ENCODE peak calls at places on chromosomes 3 and 15, in six cellular contexts. One of them, this sample, is unnamed.

GRCh38 chr15:58357529-58358476 is 74.0 kb upstream of the LIPC start:
- DNase-seq in lower lobe of right lung: no peak
- DNase-seq in dorsolateral prefrontal cortex: no peak
- DNase-seq in OCI-LY7: no peak
- DNase-seq in brain microvascular endothelial cell: peak; percentile 23
- DNase-seq in CD4-positive, CD25-positive, alpha-beta regulatory T cell: peak; percentile 33
- DNase-seq in this sample: peak; percentile 22

GRCh38 chr15:26382416-26383086 is 390.3 kb downstream of the GABRB3 start:
- DNase-seq in lower lobe of right lung: no peak
- DNase-seq in dorsolateral prefrontal cortex: no peak
- DNase-seq in OCI-LY7: no peak
- DNase-seq in brain microvascular endothelial cell: no peak
- DNase-seq in CD4-positive, CD25-positive, alpha-beta regulatory T cell: no peak
- DNase-seq in this sample: no peak

GRCh38 chr3:189841474-189842205 is 210.5 kb downstream of the TP63 start:
- DNase-seq in lower lobe of right lung: no peak
- DNase-seq in dorsolateral prefrontal cortex: no peak
- DNase-seq in OCI-LY7: no peak
- DNase-seq in brain microvascular endothelial cell: peak; percentile 17
- DNase-seq in CD4-positive, CD25-positive, alpha-beta regulatory T cell: no peak
- DNase-seq in this sample: peak; percentile 95

GRCh38 chr3:125556314-125556713 is 36.3 kb upstream of the SNX4 start:
- DNase-seq in lower lobe of right lung: no peak
- DNase-seq in dorsolateral prefrontal cortex: no peak
- DNase-seq in OCI-LY7: no peak
- DNase-seq in brain microvascular endothelial cell: peak; percentile 62
- DNase-seq in CD4-positive, CD25-positive, alpha-beta regulatory T cell: no peak
- DNase-seq in this sample: peak; percentile 2

GRCh38 chr15:89335289-89336041 is 841 bp upstream of the POLG start:
- DNase-seq in lower lobe of right lung: no peak
- DNase-seq in dorsolateral prefrontal cortex: no peak
- DNase-seq in OCI-LY7: peak; percentile 86
- DNase-seq in brain microvascular endothelial cell: peak; percentile 7
- DNase-seq in CD4-positive, CD25-positive, alpha-beta regulatory T cell: no peak
- DNase-seq in this sample: no peak

GRCh38 chr15:51280838-51281237 is 57.6 kb downstream of the CYP19A1 start:
- DNase-seq in lower lobe of right lung: no peak
- DNase-seq in dorsolateral prefrontal cortex: no peak
- DNase-seq in OCI-LY7: no peak
- DNase-seq in brain microvascular endothelial cell: no peak
- DNase-seq in CD4-positive, CD25-positive, alpha-beta regulatory T cell: no peak
- DNase-seq in this sample: no peak

GRCh38 chr15:92205255-92205739 is 188.4 kb upstream of the ST8SIA2 start:
- DNase-seq in lower lobe of right lung: no peak
- DNase-seq in dorsolateral prefrontal cortex: no peak
- DNase-seq in OCI-LY7: peak; percentile 1
- DNase-seq in brain microvascular endothelial cell: no peak
- DNase-seq in CD4-positive, CD25-positive, alpha-beta regulatory T cell: no peak
- DNase-seq in this sample: peak; percentile 20

GRCh38 chr3:46717447-46718231 is at the start of gene PRSS50:
- DNase-seq in lower lobe of right lung: no peak
- DNase-seq in dorsolateral prefrontal cortex: peak; percentile 23
- DNase-seq in OCI-LY7: no peak
- DNase-seq in brain microvascular endothelial cell: no peak
- DNase-seq in CD4-positive, CD25-positive, alpha-beta regulatory T cell: no peak
- DNase-seq in this sample: no peak

GRCh38 chr3:36764704-36765038 is 318 bp upstream of the DCLK3 start:
- DNase-seq in lower lobe of right lung: no peak
- DNase-seq in dorsolateral prefrontal cortex: no peak
- DNase-seq in OCI-LY7: no peak
- DNase-seq in brain microvascular endothelial cell: no peak
- DNase-seq in CD4-positive, CD25-positive, alpha-beta regulatory T cell: no peak
- DNase-seq in this sample: no peak

GRCh38 chr3:15500107-15500724 is 21.3 kb downstream of the COLQ start:
- DNase-seq in lower lobe of right lung: no peak
- DNase-seq in dorsolateral prefrontal cortex: no peak
- DNase-seq in OCI-LY7: no peak
- DNase-seq in brain microvascular endothelial cell: no peak
- DNase-seq in CD4-positive, CD25-positive, alpha-beta regulatory T cell: no peak
- DNase-seq in this sample: no peak

GRCh38 chr15:90259524-90259923 is 5.9 kb upstream of the NGRN start:
- DNase-seq in lower lobe of right lung: no peak
- DNase-seq in dorsolateral prefrontal cortex: no peak
- DNase-seq in OCI-LY7: no peak
- DNase-seq in brain microvascular endothelial cell: peak; percentile 55
- DNase-seq in CD4-positive, CD25-positive, alpha-beta regulatory T cell: no peak
- DNase-seq in this sample: no peak

GRCh38 chr15:53918180-53919079 is 59.8 kb upstream of the UNC13C start:
- DNase-seq in lower lobe of right lung: no peak
- DNase-seq in dorsolateral prefrontal cortex: no peak
- DNase-seq in OCI-LY7: no peak
- DNase-seq in brain microvascular endothelial cell: no peak
- DNase-seq in CD4-positive, CD25-positive, alpha-beta regulatory T cell: no peak
- DNase-seq in this sample: peak; percentile 72

GRCh38 chr3:12135029-12135634 is 23.6 kb downstream of the TIMP4 start:
- DNase-seq in lower lobe of right lung: peak; percentile 84
- DNase-seq in dorsolateral prefrontal cortex: peak; percentile 65
- DNase-seq in OCI-LY7: peak; percentile 53
- DNase-seq in brain microvascular endothelial cell: peak; percentile 74
- DNase-seq in CD4-positive, CD25-positive, alpha-beta regulatory T cell: peak; percentile 49
- DNase-seq in this sample: peak; percentile 66

GRCh38 chr3:138349926-138350665 is 1.7 kb downstream of the MRAS start:
- DNase-seq in lower lobe of right lung: peak; percentile 70
- DNase-seq in dorsolateral prefrontal cortex: no peak
- DNase-seq in OCI-LY7: no peak
- DNase-seq in brain microvascular endothelial cell: no peak
- DNase-seq in CD4-positive, CD25-positive, alpha-beta regulatory T cell: no peak
- DNase-seq in this sample: no peak

GRCh38 chr3:128805771-128806170 is 73.6 kb upstream of the ACAD9 start:
- DNase-seq in lower lobe of right lung: no peak
- DNase-seq in dorsolateral prefrontal cortex: no peak
- DNase-seq in OCI-LY7: no peak
- DNase-seq in brain microvascular endothelial cell: peak; percentile 29
- DNase-seq in CD4-positive, CD25-positive, alpha-beta regulatory T cell: no peak
- DNase-seq in this sample: peak; percentile 84

GRCh38 chr15:87267798-87268197 is 988.7 kb downstream of the NTRK3 start:
- DNase-seq in lower lobe of right lung: no peak
- DNase-seq in dorsolateral prefrontal cortex: no peak
- DNase-seq in OCI-LY7: no peak
- DNase-seq in brain microvascular endothelial cell: peak; percentile 24
- DNase-seq in CD4-positive, CD25-positive, alpha-beta regulatory T cell: no peak
- DNase-seq in this sample: peak; percentile 94

GRCh38 chr3:193869221-193870201 is 266.4 kb upstream of the HES1 start:
- DNase-seq in lower lobe of right lung: no peak
- DNase-seq in dorsolateral prefrontal cortex: no peak
- DNase-seq in OCI-LY7: no peak
- DNase-seq in brain microvascular endothelial cell: peak; percentile 90
- DNase-seq in CD4-positive, CD25-positive, alpha-beta regulatory T cell: no peak
- DNase-seq in this sample: peak; percentile 76

GRCh38 chr3:57165637-57166036 is 484 bp upstream of the IL17RD start:
- DNase-seq in lower lobe of right lung: no peak
- DNase-seq in dorsolateral prefrontal cortex: no peak
- DNase-seq in OCI-LY7: no peak
- DNase-seq in brain microvascular endothelial cell: no peak
- DNase-seq in CD4-positive, CD25-positive, alpha-beta regulatory T cell: no peak
- DNase-seq in this sample: no peak

GRCh38 chr3:138051946-138052802 is 42.2 kb downstream of the CLDN18 start:
- DNase-seq in lower lobe of right lung: peak; percentile 69
- DNase-seq in dorsolateral prefrontal cortex: no peak
- DNase-seq in OCI-LY7: peak; percentile 26
- DNase-seq in brain microvascular endothelial cell: peak; percentile 60
- DNase-seq in CD4-positive, CD25-positive, alpha-beta regulatory T cell: no peak
- DNase-seq in this sample: peak; percentile 62

GRCh38 chr15:32670624-32671022 is 29.1 kb downstream of the SCG5 start:
- DNase-seq in lower lobe of right lung: no peak
- DNase-seq in dorsolateral prefrontal cortex: no peak
- DNase-seq in OCI-LY7: no peak
- DNase-seq in brain microvascular endothelial cell: no peak
- DNase-seq in CD4-positive, CD25-positive, alpha-beta regulatory T cell: no peak
- DNase-seq in this sample: no peak

GRCh38 chr3:14358426-14359211 is 43.8 kb upstream of the SLC6A6 start:
- DNase-seq in lower lobe of right lung: peak; percentile 58
- DNase-seq in dorsolateral prefrontal cortex: no peak
- DNase-seq in OCI-LY7: no peak
- DNase-seq in brain microvascular endothelial cell: peak; percentile 7
- DNase-seq in CD4-positive, CD25-positive, alpha-beta regulatory T cell: no peak
- DNase-seq in this sample: peak; percentile 40

GRCh38 chr3:129556358-129556695 is 13.4 kb downstream of the H1-8 start:
- DNase-seq in lower lobe of right lung: no peak
- DNase-seq in dorsolateral prefrontal cortex: no peak
- DNase-seq in OCI-LY7: no peak
- DNase-seq in brain microvascular endothelial cell: no peak
- DNase-seq in CD4-positive, CD25-positive, alpha-beta regulatory T cell: no peak
- DNase-seq in this sample: no peak

DNA sequence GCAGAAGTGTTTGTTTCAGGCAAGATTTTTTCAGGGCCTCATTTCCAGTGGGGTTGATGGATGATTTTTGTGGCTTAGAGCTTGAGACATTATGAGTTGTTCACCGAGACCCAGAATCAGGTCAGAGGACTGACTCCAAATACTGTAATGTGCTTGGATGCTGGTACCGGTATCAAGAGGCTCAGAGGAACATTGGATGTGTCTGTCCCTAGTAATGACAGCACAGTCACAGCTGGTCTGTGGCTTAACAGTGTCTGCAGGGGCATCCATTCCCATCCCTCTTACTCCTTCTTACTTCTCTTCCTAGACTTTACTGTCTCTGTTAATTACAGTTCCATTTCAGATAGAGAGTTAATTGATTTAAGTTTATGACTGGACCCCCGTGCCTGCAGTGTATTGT is 107.8 kb downstream of the PTPRG start:
- DNase-seq in lower lobe of right lung: no peak
- DNase-seq in dorsolateral prefrontal cortex: no peak
- DNase-seq in OCI-LY7: no peak
- DNase-seq in brain microvascular endothelial cell: no peak
- DNase-seq in CD4-positive, CD25-positive, alpha-beta regulatory T cell: no peak
- DNase-seq in this sample: no peak
- H3K4me3 ChIP-seq in lower lobe of right lung: no peak overlapping the region
- H3K4me3 ChIP-seq in dorsolateral prefrontal cortex: no peak overlapping the region
- H3K4me3 ChIP-seq in OCI-LY7: no peak overlapping the region
- H3K4me3 ChIP-seq in brain microvascular endothelial cell: no peak overlapping the region
- H3K4me3 ChIP-seq in CD4-positive, CD25-positive, alpha-beta regulatory T cell: no peak overlapping the region
- H3K4me3 ChIP-seq in this sample: no peak overlapping the region

GRCh38 chr15:31263751-31264533 is 62.7 kb upstream of the KLF13 start:
- DNase-seq in lower lobe of right lung: peak; percentile 91
- DNase-seq in dorsolateral prefrontal cortex: peak; percentile 61
- DNase-seq in OCI-LY7: peak; percentile 89
- DNase-seq in brain microvascular endothelial cell: no peak
- DNase-seq in CD4-positive, CD25-positive, alpha-beta regulatory T cell: peak; percentile 76
- DNase-seq in this sample: peak; percentile 79

GRCh38 chr15:31265871-31266711 is 60.5 kb upstream of the KLF13 start:
- DNase-seq in lower lobe of right lung: peak; percentile 72
- DNase-seq in dorsolateral prefrontal cortex: peak; percentile 47
- DNase-seq in OCI-LY7: peak; percentile 95
- DNase-seq in brain microvascular endothelial cell: no peak
- DNase-seq in CD4-positive, CD25-positive, alpha-beta regulatory T cell: peak; percentile 87
- DNase-seq in this sample: no peak

GRCh38 chr15:31262901-31263671 is 63.5 kb upstream of the KLF13 start:
- DNase-seq in lower lobe of right lung: peak; percentile 70
- DNase-seq in dorsolateral prefrontal cortex: peak; percentile 40
- DNase-seq in OCI-LY7: peak; percentile 91
- DNase-seq in brain microvascular endothelial cell: no peak
- DNase-seq in CD4-positive, CD25-positive, alpha-beta regulatory T cell: no peak
- DNase-seq in this sample: peak; percentile 84

GRCh38 chr15:31265090-31265870 is 61.4 kb upstream of the KLF13 start:
- DNase-seq in lower lobe of right lung: no peak
- DNase-seq in dorsolateral prefrontal cortex: peak; percentile 38
- DNase-seq in OCI-LY7: peak; percentile 84
- DNase-seq in brain microvascular endothelial cell: no peak
- DNase-seq in CD4-positive, CD25-positive, alpha-beta regulatory T cell: no peak
- DNase-seq in this sample: no peak

DNA sequence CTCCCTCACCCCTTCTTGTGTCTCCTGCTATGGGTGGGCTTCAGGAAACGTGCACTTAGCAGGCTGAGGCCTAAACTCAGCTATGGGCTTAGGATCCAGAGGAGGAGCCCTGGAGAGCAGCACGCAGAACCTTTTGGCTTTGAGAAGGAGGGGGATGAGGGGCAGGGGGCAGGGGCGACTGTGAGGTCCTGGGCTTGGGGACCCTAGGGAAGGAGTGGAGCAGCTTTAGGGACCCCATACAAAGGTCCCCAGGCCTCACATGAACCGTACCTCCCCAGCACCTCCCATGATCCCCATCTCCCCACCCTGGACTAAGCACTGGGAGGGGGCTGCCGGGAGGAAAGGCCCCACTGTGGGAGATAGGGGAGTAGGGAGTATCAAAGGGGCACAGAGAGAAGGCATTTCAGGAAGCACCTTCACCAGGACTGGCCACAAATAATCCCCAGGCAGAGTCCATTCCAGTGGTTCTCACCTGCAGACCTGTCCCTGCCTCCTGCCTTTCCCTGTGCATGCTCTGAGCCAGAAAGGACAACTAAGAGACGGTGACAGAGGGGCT is 62.0 kb upstream of the KLF13 start:
- DNase-seq in lower lobe of right lung: no peak
- DNase-seq in dorsolateral prefrontal cortex: peak; percentile 4
- DNase-seq in OCI-LY7: no peak
- DNase-seq in brain microvascular endothelial cell: no peak
- DNase-seq in CD4-positive, CD25-positive, alpha-beta regulatory T cell: no peak
- DNase-seq in this sample: no peak
- H3K4me3 ChIP-seq in lower lobe of right lung: no peak overlapping the region
- H3K4me3 ChIP-seq in dorsolateral prefrontal cortex: no peak overlapping the region
- H3K4me3 ChIP-seq in OCI-LY7: peak overlapping the region; percentile 10
- H3K4me3 ChIP-seq in brain microvascular endothelial cell: no peak overlapping the region
- H3K4me3 ChIP-seq in CD4-positive, CD25-positive, alpha-beta regulatory T cell: no peak overlapping the region
- H3K4me3 ChIP-seq in this sample: no peak overlapping the region

GRCh38 chr3:111862974-111863373 is 3.9 kb downstream of the PHLDB2 start:
- DNase-seq in lower lobe of right lung: no peak
- DNase-seq in dorsolateral prefrontal cortex: no peak
- DNase-seq in OCI-LY7: no peak
- DNase-seq in brain microvascular endothelial cell: no peak
- DNase-seq in CD4-positive, CD25-positive, alpha-beta regulatory T cell: no peak
- DNase-seq in this sample: no peak

GRCh38 chr3:111859974-111860859 is 1.2 kb downstream of the PHLDB2 start:
- DNase-seq in lower lobe of right lung: peak; percentile 82
- DNase-seq in dorsolateral prefrontal cortex: no peak
- DNase-seq in OCI-LY7: peak; percentile 85
- DNase-seq in brain microvascular endothelial cell: peak; percentile 88
- DNase-seq in CD4-positive, CD25-positive, alpha-beta regulatory T cell: peak; percentile 66
- DNase-seq in this sample: peak; percentile 82

GRCh38 chr3:111863942-111864341 is 4.9 kb downstream of the PHLDB2 start:
- DNase-seq in lower lobe of right lung: no peak
- DNase-seq in dorsolateral prefrontal cortex: no peak
- DNase-seq in OCI-LY7: no peak
- DNase-seq in brain microvascular endothelial cell: no peak
- DNase-seq in CD4-positive, CD25-positive, alpha-beta regulatory T cell: no peak
- DNase-seq in this sample: no peak

GRCh38 chr3:111861396-111861795 is 2.3 kb downstream of the PHLDB2 start:
- DNase-seq in lower lobe of right lung: no peak
- DNase-seq in dorsolateral prefrontal cortex: no peak
- DNase-seq in OCI-LY7: no peak
- DNase-seq in brain microvascular endothelial cell: peak; percentile 40
- DNase-seq in CD4-positive, CD25-positive, alpha-beta regulatory T cell: no peak
- DNase-seq in this sample: no peak

GRCh38 chr3:111862415-111862814 is 3.4 kb downstream of the PHLDB2 start:
- DNase-seq in lower lobe of right lung: no peak
- DNase-seq in dorsolateral prefrontal cortex: no peak
- DNase-seq in OCI-LY7: no peak
- DNase-seq in brain microvascular endothelial cell: no peak
- DNase-seq in CD4-positive, CD25-positive, alpha-beta regulatory T cell: no peak
- DNase-seq in this sample: no peak
- H3K4me3 ChIP-seq in lower lobe of right lung: peak overlapping the region; percentile 73
- H3K4me3 ChIP-seq in dorsolateral prefrontal cortex: no peak overlapping the region
- H3K4me3 ChIP-seq in OCI-LY7: no peak overlapping the region
- H3K4me3 ChIP-seq in brain microvascular endothelial cell: no peak overlapping the region
- H3K4me3 ChIP-seq in CD4-positive, CD25-positive, alpha-beta regulatory T cell: no peak overlapping the region
- H3K4me3 ChIP-seq in this sample: no peak overlapping the region

GRCh38 chr3:153028336-153028735 is 133.7 kb upstream of the RAP2B start:
- DNase-seq in lower lobe of right lung: no peak
- DNase-seq in dorsolateral prefrontal cortex: no peak
- DNase-seq in OCI-LY7: no peak
- DNase-seq in brain microvascular endothelial cell: no peak
- DNase-seq in CD4-positive, CD25-positive, alpha-beta regulatory T cell: no peak
- DNase-seq in this sample: no peak
- H3K4me3 ChIP-seq in lower lobe of right lung: no peak overlapping the region
- H3K4me3 ChIP-seq in dorsolateral prefrontal cortex: no peak overlapping the region
- H3K4me3 ChIP-seq in OCI-LY7: no peak overlapping the region
- H3K4me3 ChIP-seq in brain microvascular endothelial cell: no peak overlapping the region
- H3K4me3 ChIP-seq in CD4-positive, CD25-positive, alpha-beta regulatory T cell: no peak overlapping the region
- H3K4me3 ChIP-seq in this sample: no peak overlapping the region